ENCODE peak calls at places on chromosomes 3 and 15, in seven cellular contexts. Q, H, I, Y, Z, O and W are unnamed samples.

GRCh38 chr3:169772530-169772950 is 656 bp upstream of the MYNN start:
- DNase-seq in Y (peak; percentile 69), I (peak; percentile 78), H (no peak), Z (peak; percentile 79), O (peak; percentile 76), Q (peak; percentile 88), W (peak; percentile 86)

GRCh38 chr3:113240841-113241240 is 29.5 kb downstream of the BOC start:
- DNase-seq in O (no peak), Q (no peak), I (no peak), H (no peak), Z (no peak), Y (no peak), W (no peak)

GRCh38 chr15:31387483-31388118 is 61.0 kb downstream of the KLF13 start:
- DNase-seq in Z (no peak), Q (no peak), Y (no peak), I (no peak), H (no peak), O (peak; percentile 85), W (peak; percentile 92)

GRCh38 chr3:194323785-194324735 is 27.1 kb downstream of the CPN2 start:
- DNase-seq in O (no peak), H (no peak), Z (peak; percentile 72), I (peak; percentile 59), Y (peak; percentile 24), Q (no peak), W (no peak)

GRCh38 chr3:112555535-112556170 is 6.1 kb downstream of the ATG3 start:
- DNase-seq in Q (peak; percentile 40), Z (no peak), I (no peak), O (no peak), Y (no peak), H (no peak), W (no peak)

GRCh38 chr3:156532730-156533129 is 22.2 kb downstream of the SSR3 start:
- DNase-seq in Z (no peak), H (no peak), O (no peak), Q (no peak), I (no peak), Y (no peak), W (no peak)

GRCh38 chr15:100156201-100156600 is 185.6 kb downstream of the ADAMTS17 start:
- DNase-seq in Q (no peak), Z (no peak), Y (no peak), I (no peak), H (no peak), O (no peak), W (no peak)

GRCh38 chr15:89278307-89278706 is 34.5 kb downstream of the FANCI start:
- DNase-seq in H (no peak), Q (no peak), Y (no peak), Z (no peak), I (no peak), O (no peak), W (no peak)

GRCh38 chr15:80989110-80989517 is 505 bp downstream of the MESD start:
- DNase-seq in Q (no peak), O (no peak), Z (no peak), Y (no peak), H (no peak), I (no peak), W (peak; percentile 76)

GRCh38 chr3:9122732-9123364 is 126.6 kb downstream of the SRGAP3 start:
- DNase-seq in H (no peak), Q (no peak), Y (no peak), Z (no peak), I (no peak), O (no peak), W (no peak)

GRCh38 chr3:46880884-46881818 is 3.6 kb downstream of the PTH1R start:
- DNase-seq in I (no peak), Q (no peak), H (no peak), Z (peak; percentile 32), Y (no peak), O (no peak), W (no peak)

DNA sequence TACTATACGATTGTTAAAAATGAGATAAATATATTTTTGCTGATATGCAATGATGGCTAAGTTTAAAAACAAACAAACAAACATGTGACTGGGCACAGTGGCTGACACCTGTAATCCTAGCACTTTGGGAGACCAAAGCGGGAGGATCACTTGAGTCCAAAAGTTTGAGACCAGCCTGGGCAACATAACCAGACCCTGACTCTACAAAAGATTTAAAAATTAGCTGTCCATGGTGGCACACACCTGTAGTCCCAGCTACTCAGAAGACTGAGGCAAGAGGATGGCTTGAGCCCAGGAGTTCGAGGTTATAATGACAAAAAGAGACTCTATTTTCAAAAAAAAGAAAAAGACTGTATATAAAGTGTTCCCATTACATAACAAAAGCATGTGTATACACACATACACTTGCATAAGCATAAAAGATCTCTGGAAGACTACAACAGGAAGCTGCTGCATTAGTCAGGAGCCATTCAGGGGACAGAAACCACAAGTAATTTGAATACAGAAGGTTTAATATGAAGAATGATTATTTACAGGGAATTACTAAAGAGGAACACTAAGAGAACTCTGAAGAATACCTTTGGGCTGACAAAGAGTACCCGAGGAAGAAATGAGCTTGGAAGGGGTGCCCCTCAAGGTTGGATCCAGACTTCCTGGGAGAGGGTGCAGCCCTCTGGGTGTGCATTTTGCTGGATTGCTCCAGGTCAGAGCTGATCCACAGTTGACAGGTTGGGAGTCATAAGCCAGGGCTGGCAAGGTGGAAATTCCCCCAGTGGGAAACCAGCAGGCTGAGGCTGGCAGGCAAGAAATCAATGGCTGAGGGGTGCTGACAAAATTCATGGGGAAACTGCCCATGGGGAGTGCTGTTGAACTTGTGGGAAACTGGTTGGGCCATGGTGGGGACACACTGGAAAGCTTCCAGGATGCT is 9.2 kb upstream of the TM4SF18 start:
- DNase-seq in Q (peak; percentile 71), Y (no peak), I (no peak), O (no peak), H (no peak), Z (no peak), W (no peak)
- H3K27ac ChIP-seq in Q (peak overlapping the region; percentile 84), Y (no peak overlapping the region), I (no peak overlapping the region), O (no peak overlapping the region), H (no peak overlapping the region), Z (no peak overlapping the region), W (no peak overlapping the region)

GRCh38 chr15:70023769-70024491 is 73.8 kb downstream of the TLE3 start:
- DNase-seq in H (peak; percentile 71), I (no peak), Q (no peak), Z (peak; percentile 77), Y (no peak), O (peak; percentile 68), W (peak; percentile 95)

GRCh38 chr15:70024521-70024920 is 73.2 kb downstream of the TLE3 start:
- DNase-seq in O (no peak), H (peak; percentile 71), Y (no peak), Q (no peak), Z (no peak), I (no peak), W (peak; percentile 81)

GRCh38 chr15:70025413-70026296 is 72.1 kb downstream of the TLE3 start:
- DNase-seq in H (peak; percentile 56), I (no peak), Q (no peak), Y (no peak), Z (no peak), O (no peak), W (peak; percentile 68)

GRCh38 chr15:70020229-70020628 is 77.5 kb downstream of the TLE3 start:
- DNase-seq in Y (no peak), H (no peak), Q (no peak), I (no peak), Z (no peak), O (no peak), W (no peak)

DNA sequence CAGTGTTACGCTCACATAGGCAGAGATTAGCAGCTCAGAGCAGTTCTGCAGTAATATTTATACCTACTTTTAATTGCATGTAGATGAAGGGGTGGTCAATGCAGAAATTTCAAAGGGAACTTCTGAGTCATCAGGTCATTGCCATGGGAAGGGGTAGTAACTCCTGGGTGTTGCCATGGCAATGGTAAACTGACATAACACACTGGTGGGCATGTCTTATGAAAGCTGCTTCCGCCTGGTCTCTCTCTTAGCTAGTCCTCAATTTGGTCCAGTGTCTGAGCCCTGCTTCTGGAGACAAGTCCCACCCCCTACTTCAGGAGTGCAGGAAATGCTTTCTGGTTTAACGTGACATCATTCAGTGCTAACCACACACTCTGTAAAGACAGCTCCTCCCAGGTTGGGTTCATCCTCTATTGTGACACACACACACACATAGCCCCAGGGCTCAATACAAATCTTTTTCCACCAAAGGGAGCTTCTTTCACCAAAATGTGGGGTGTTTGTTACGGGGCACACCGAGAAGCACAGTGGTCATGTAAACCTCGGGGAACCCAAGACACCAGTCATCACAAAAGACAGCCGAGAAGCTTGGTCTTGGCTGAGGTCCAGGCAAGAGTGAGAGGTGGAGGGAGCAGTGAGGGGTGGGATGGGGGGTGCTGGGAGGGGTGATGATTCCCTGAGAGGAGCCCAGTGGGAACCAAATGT is 74.5 kb downstream of the TLE3 start:
- DNase-seq in O (no peak), I (no peak), H (peak; percentile 58), Y (peak; percentile 43), Z (peak; percentile 28), Q (peak; percentile 7), W (no peak)
- H3K36me3 ChIP-seq in O (no peaks in the 10 kb centered on the region), I (no peaks in the 10 kb centered on the region), H (no peaks in the 10 kb centered on the region), Y (no peaks in the 10 kb centered on the region), Z (no peaks in the 10 kb centered on the region), Q (no peaks in the 10 kb centered on the region), W (no peaks in the 10 kb centered on the region)

GRCh38 chr3:50611464-50612233 is at the start of gene CISH:
- DNase-seq in H (peak; percentile 99), O (peak; percentile 94), I (peak; percentile 91), Q (peak; percentile 96), Z (peak; percentile 93), Y (peak; percentile 92), W (peak; percentile 98)

GRCh38 chr3:50610992-50611463 is 546 bp downstream of the CISH start:
- DNase-seq in Q (peak; percentile 26), Z (no peak), H (peak; percentile 84), I (no peak), O (no peak), Y (no peak), W (no peak)

GRCh38 chr3:50610181-50610971 is 1.2 kb downstream of the CISH start:
- DNase-seq in Z (no peak), H (no peak), O (peak; percentile 84), I (no peak), Y (no peak), Q (no peak), W (peak; percentile 81)

GRCh38 chr3:50612973-50613851 is 1.6 kb upstream of the CISH start:
- DNase-seq in Y (no peak), I (no peak), Q (no peak), O (no peak), H (no peak), Z (no peak), W (no peak)

DNA sequence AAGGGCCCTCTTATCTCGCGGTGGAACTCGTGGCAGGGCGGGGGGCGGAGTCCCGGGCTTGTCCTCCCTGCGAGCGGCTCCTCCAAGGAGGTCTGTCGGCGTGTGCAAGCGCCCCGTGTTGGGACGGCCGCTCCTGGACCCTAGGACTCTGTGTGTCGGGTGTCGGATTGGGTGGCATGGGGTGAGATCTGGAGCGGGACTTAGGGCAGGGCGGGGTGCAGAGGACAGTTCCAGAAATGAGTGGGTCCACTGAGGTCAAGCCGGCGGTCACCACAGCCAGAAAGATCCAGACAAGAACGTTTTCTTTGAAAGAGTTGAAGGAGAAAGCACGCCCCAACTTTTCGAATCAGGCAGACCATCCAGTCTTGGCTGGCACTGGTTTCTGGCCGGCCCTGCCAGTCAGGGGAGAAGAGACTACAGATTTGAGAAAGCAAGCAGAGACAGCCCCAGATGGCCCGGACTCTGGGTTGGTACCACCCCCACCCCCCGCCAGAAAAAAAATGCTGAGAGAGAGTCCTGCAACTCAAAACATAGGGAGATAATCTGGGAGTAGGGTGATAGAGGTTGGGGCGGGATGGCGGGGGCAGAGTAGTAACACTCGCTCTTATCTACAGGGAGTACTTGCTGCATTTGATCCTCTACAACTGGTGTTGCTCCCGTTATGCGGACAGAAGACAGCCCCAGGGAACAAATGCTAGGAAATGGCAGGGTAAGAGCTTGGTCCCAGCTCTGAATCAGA is 829 bp upstream of the CISH start:
- DNase-seq in H (no peak), Z (no peak), Q (no peak), Y (no peak), I (no peak), O (no peak), W (no peak)
- TF ChIP-seq POLR2A in H (no peak), Z (no peak), Q (no peak), Y (no peak), I (no peak), O (no peak), W (peak; percentile 76)

GRCh38 chr3:129226374-129226773 is 23.0 kb upstream of the COPG1 start:
- DNase-seq in Q (peak; percentile 92), O (peak; percentile 65), Z (peak; percentile 94), I (no peak), H (peak; percentile 84), Y (peak; percentile 25), W (peak; percentile 38)
- H3K27ac ChIP-seq in Q (peak overlapping the region; percentile 44), O (peak overlapping the region; percentile 24), Z (peak overlapping the region; percentile 88), I (no peak overlapping the region), H (no peak overlapping the region), Y (peak overlapping the region; percentile 7), W (no peak overlapping the region)